ENCODE peak calls at places on chromosome 17, in eight cellular contexts. One of them, this sample, is unnamed.

GRCh38 chr17:27381007-27381501 is 75.2 kb upstream of the KSR1 start:
- DNase-seq in suprapubic skin: peak; percentile 78
- DNase-seq in H1: peak; percentile 68
- DNase-seq in stomach: peak; percentile 63
- DNase-seq in HCT116: peak; percentile 74
- DNase-seq in endothelial cell of umbilical vein: peak; percentile 51
- DNase-seq in K562: peak; percentile 94
- DNase-seq in GM23338: peak; percentile 95
- DNase-seq in this sample: peak; percentile 68

GRCh38 chr17:49890077-49890821 is 42.4 kb upstream of the TAC4 start:
- DNase-seq in endothelial cell of umbilical vein: no peak
- DNase-seq in suprapubic skin: no peak
- DNase-seq in GM23338: peak; percentile 75
- DNase-seq in HCT116: no peak
- DNase-seq in H1: no peak
- DNase-seq in stomach: no peak
- DNase-seq in K562: no peak
- DNase-seq in this sample: no peak

GRCh38 chr17:8836821-8837426 is 30.6 kb downstream of the PIK3R6 start:
- DNase-seq in suprapubic skin: no peak
- DNase-seq in GM23338: no peak
- DNase-seq in K562: no peak
- DNase-seq in endothelial cell of umbilical vein: no peak
- DNase-seq in H1: no peak
- DNase-seq in stomach: no peak
- DNase-seq in HCT116: no peak
- DNase-seq in this sample: peak; percentile 40

GRCh38 chr17:66526827-66527226 is 224.4 kb downstream of the PRKCA start:
- DNase-seq in HCT116: no peak
- DNase-seq in stomach: no peak
- DNase-seq in H1: no peak
- DNase-seq in suprapubic skin: no peak
- DNase-seq in K562: no peak
- DNase-seq in endothelial cell of umbilical vein: no peak
- DNase-seq in GM23338: no peak
- DNase-seq in this sample: no peak

GRCh38 chr17:83199500-83200201 is 120.2 kb downstream of the METRNL start:
- DNase-seq in stomach: peak; percentile 51
- DNase-seq in endothelial cell of umbilical vein: no peak
- DNase-seq in HCT116: no peak
- DNase-seq in K562: no peak
- DNase-seq in H1: no peak
- DNase-seq in GM23338: no peak
- DNase-seq in suprapubic skin: peak; percentile 76
- DNase-seq in this sample: peak; percentile 73

GRCh38 chr17:73725794-73726193 is 81.5 kb upstream of the SDK2 start:
- DNase-seq in HCT116: no peak
- DNase-seq in K562: no peak
- DNase-seq in endothelial cell of umbilical vein: no peak
- DNase-seq in GM23338: no peak
- DNase-seq in H1: no peak
- DNase-seq in suprapubic skin: no peak
- DNase-seq in stomach: no peak
- DNase-seq in this sample: no peak

GRCh38 chr17:48647103-48647963 is 21.2 kb upstream of the HOXB9 start:
- DNase-seq in K562: peak; percentile 44
- DNase-seq in stomach: no peak
- DNase-seq in suprapubic skin: no peak
- DNase-seq in endothelial cell of umbilical vein: no peak
- DNase-seq in GM23338: peak; percentile 80
- DNase-seq in H1: no peak
- DNase-seq in HCT116: no peak
- DNase-seq in this sample: no peak

GRCh38 chr17:74792586-74792985 is 16.4 kb upstream of the NAT9 start:
- DNase-seq in GM23338: no peak
- DNase-seq in K562: no peak
- DNase-seq in H1: no peak
- DNase-seq in HCT116: no peak
- DNase-seq in stomach: no peak
- DNase-seq in suprapubic skin: no peak
- DNase-seq in endothelial cell of umbilical vein: no peak
- DNase-seq in this sample: no peak

GRCh38 chr17:77572065-77572601 is 386.4 kb upstream of the TNRC6C start:
- DNase-seq in stomach: no peak
- DNase-seq in HCT116: no peak
- DNase-seq in endothelial cell of umbilical vein: no peak
- DNase-seq in suprapubic skin: no peak
- DNase-seq in H1: no peak
- DNase-seq in K562: no peak
- DNase-seq in GM23338: no peak
- DNase-seq in this sample: no peak

GRCh38 chr17:58332720-58333395 is 4.3 kb upstream of the TSPOAP1 start:
- DNase-seq in K562: no peak
- DNase-seq in suprapubic skin: no peak
- DNase-seq in HCT116: no peak
- DNase-seq in GM23338: no peak
- DNase-seq in endothelial cell of umbilical vein: no peak
- DNase-seq in stomach: no peak
- DNase-seq in H1: no peak
- DNase-seq in this sample: no peak

GRCh38 chr17:75561927-75562603 is 25.5 kb upstream of the MYO15B start:
- DNase-seq in HCT116: no peak
- DNase-seq in endothelial cell of umbilical vein: no peak
- DNase-seq in H1: no peak
- DNase-seq in stomach: peak; percentile 46
- DNase-seq in K562: no peak
- DNase-seq in suprapubic skin: no peak
- DNase-seq in GM23338: no peak
- DNase-seq in this sample: no peak

GRCh38 chr17:80762076-80762475 is 217.4 kb downstream of the RPTOR start:
- DNase-seq in HCT116: no peak
- DNase-seq in endothelial cell of umbilical vein: no peak
- DNase-seq in GM23338: no peak
- DNase-seq in K562: no peak
- DNase-seq in suprapubic skin: no peak
- DNase-seq in stomach: no peak
- DNase-seq in H1: no peak
- DNase-seq in this sample: peak; percentile 46

GRCh38 chr17:35893751-35894150 is 13.6 kb upstream of the CCL5 start:
- DNase-seq in suprapubic skin: no peak
- DNase-seq in endothelial cell of umbilical vein: no peak
- DNase-seq in GM23338: no peak
- DNase-seq in H1: no peak
- DNase-seq in K562: no peak
- DNase-seq in stomach: no peak
- DNase-seq in HCT116: no peak
- DNase-seq in this sample: no peak

GRCh38 chr17:58300336-58300735 is 19.6 kb upstream of the MPO start:
- DNase-seq in suprapubic skin: no peak
- DNase-seq in stomach: peak; percentile 9
- DNase-seq in HCT116: no peak
- DNase-seq in K562: no peak
- DNase-seq in H1: no peak
- DNase-seq in endothelial cell of umbilical vein: no peak
- DNase-seq in GM23338: no peak
- DNase-seq in this sample: peak; percentile 2

GRCh38 chr17:16348586-16348985 is 4.7 kb downstream of the CENPV start:
- DNase-seq in endothelial cell of umbilical vein: no peak
- DNase-seq in GM23338: no peak
- DNase-seq in HCT116: no peak
- DNase-seq in suprapubic skin: no peak
- DNase-seq in H1: no peak
- DNase-seq in stomach: no peak
- DNase-seq in K562: no peak
- DNase-seq in this sample: peak; percentile 41

GRCh38 chr17:72376486-72377345 is 255.9 kb downstream of the SOX9 start:
- DNase-seq in suprapubic skin: no peak
- DNase-seq in stomach: no peak
- DNase-seq in endothelial cell of umbilical vein: no peak
- DNase-seq in HCT116: no peak
- DNase-seq in K562: no peak
- DNase-seq in H1: no peak
- DNase-seq in GM23338: no peak
- DNase-seq in this sample: no peak

GRCh38 chr17:9239821-9240658 is 218.7 kb downstream of the NTN1 start:
- DNase-seq in GM23338: peak; percentile 66
- DNase-seq in H1: no peak
- DNase-seq in HCT116: peak; percentile 6
- DNase-seq in K562: peak; percentile 95
- DNase-seq in endothelial cell of umbilical vein: peak; percentile 37
- DNase-seq in suprapubic skin: peak; percentile 93
- DNase-seq in stomach: peak; percentile 71
- DNase-seq in this sample: peak; percentile 93

DNA sequence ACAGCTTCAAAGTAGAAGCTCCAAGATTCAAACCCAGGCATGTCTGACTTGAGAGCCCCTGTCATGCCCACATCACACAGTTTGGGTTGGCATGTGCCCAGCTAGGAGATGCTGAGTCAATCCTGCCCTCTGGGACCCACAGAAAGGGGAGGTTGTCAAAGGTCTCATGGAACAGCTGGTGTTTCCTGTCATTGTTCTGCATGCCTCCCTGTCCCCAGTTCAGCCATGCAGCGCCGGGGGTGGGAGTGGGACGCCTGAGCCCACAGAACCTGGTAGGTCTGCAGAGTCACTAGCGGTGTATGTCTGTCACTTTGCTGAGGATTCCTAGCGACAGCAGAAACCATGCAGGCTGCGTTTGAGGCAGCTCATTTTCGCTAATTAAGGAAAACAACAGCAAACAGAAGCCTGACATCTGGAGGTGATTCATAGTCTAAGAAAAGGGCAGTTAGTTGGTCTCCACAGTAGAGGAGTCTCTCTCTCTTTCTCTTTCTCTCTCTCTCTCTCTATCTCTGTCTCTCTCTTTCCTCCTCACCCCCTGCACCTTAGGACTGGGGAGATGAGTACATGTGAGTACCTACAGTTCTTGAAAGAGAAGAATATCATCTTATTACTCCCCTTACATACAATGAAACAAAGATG is 19.7 kb upstream of the CCL1 start:
- DNase-seq in stomach: no peak
- DNase-seq in endothelial cell of umbilical vein: peak; percentile 94
- DNase-seq in HCT116: no peak
- DNase-seq in GM23338: no peak
- DNase-seq in suprapubic skin: no peak
- DNase-seq in H1: no peak
- DNase-seq in K562: no peak
- DNase-seq in this sample: no peak
- H3K4me1 ChIP-seq in stomach: no peaks in the 10 kb centered on the region
- H3K4me1 ChIP-seq in endothelial cell of umbilical vein: peaks cover 44% of the 10 kb centered on the region
- H3K4me1 ChIP-seq in HCT116: no peaks in the 10 kb centered on the region
- H3K4me1 ChIP-seq in GM23338: peaks cover 3% of the 10 kb centered on the region
- H3K4me1 ChIP-seq in suprapubic skin: no peaks in the 10 kb centered on the region
- H3K4me1 ChIP-seq in H1: no peaks in the 10 kb centered on the region
- H3K4me1 ChIP-seq in K562: peaks cover 3% of the 10 kb centered on the region
- H3K4me1 ChIP-seq in this sample: no peaks in the 10 kb centered on the region

DNA sequence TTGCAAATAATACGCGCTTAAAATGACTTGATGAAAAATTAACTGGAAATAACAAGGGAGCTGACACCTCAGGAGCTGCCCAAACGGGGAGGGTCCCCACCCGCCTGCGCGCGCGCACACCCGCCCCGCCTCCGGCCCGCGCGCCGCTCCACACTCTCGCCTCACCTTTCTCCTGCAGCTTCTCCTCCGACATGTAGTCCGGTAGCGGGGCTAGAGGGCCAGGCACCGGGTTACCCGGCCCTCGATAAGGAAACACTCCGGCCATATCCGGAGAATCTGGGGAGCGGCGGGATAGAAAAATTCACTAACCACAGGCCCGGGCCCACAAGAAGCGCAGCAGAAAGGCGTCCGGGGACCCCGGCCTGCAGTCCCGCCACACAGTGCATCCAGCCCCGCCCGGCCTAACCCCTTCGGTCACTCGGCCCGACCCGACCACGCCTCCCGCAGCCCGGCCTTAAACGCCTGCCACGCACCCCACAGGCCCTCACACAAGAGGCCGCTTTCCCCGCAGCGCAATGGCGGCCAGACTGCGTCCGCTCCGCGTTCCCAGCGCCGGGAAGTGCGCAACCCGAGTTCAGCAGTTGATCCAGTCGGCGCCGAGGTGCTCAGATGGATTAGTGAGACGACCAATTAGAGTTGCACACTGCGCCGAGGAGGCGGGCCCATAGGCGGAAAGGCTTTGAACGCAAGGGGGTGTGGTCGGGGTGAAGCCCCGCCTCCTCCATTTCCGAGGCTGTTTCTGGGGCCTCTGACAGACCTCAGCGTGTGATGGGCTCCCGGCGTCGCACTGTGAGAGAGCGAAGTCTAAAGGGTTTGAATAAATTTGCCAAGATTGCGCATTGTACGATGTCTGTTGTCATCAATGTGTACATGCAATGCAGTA is at the start of gene PRPF8:
- DNase-seq in H1: peak; percentile 90
- DNase-seq in endothelial cell of umbilical vein: peak; percentile 99
- DNase-seq in K562: peak; percentile 90
- DNase-seq in HCT116: peak; percentile 92
- DNase-seq in stomach: peak; percentile 99
- DNase-seq in suprapubic skin: peak; percentile 99
- DNase-seq in GM23338: peak; percentile 98
- DNase-seq in this sample: peak; percentile 99
- TF ChIP-seq POLR2AphosphoS5 in H1: peak; percentile 91
- TF ChIP-seq POLR2AphosphoS5 in endothelial cell of umbilical vein: peak; percentile 83
- TF ChIP-seq POLR2AphosphoS5 in K562: peak; percentile 71
- TF ChIP-seq POLR2AphosphoS5 in HCT116: peak; percentile 95
- TF ChIP-seq POLR2AphosphoS5 in stomach: peak; percentile 99
- TF ChIP-seq POLR2AphosphoS5 in suprapubic skin: peak; percentile 94
- TF ChIP-seq POLR2AphosphoS5 in GM23338: peak; percentile 92
- TF ChIP-seq POLR2AphosphoS5 in this sample: peak; percentile 100

DNA sequence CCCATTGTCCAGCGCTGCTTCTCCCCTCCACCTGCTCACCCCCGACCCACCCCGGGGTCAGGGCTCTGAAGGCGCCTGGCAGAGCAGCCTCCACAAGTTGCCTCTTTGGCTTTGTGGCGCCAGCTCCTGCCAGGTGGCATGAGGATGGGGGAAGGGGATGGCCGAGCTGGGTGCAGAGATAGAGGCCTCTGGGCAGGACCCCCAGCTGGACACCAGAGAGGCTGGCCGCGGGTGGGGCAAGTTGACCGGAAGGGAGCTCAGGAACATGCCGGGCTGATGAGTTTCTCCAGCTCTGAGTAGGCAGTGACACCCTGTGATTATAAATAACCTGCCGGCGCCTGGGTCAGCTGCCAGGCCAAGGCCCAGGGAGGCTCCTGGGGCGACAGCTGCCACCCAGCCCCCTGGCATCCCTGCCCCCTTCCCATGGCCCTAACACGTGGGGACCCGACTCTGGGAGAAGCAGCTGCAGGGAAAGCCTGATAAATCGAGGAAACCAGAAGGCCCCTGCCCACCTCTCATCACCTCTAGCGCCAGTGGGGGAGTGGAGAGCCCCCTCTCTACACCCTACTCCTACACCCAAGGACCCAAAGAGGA is 729 bp downstream of the P2RX5 start:
- DNase-seq in HCT116: no peak
- DNase-seq in K562: no peak
- DNase-seq in endothelial cell of umbilical vein: no peak
- DNase-seq in stomach: no peak
- DNase-seq in suprapubic skin: no peak
- DNase-seq in H1: no peak
- DNase-seq in GM23338: no peak
- DNase-seq in this sample: no peak
- H3K4me3 ChIP-seq in HCT116: peak overlapping the region; percentile 60
- H3K4me3 ChIP-seq in K562: peak overlapping the region; percentile 19
- H3K4me3 ChIP-seq in endothelial cell of umbilical vein: no peak overlapping the region
- H3K4me3 ChIP-seq in stomach: peak overlapping the region; percentile 44
- H3K4me3 ChIP-seq in suprapubic skin: peak overlapping the region; percentile 53
- H3K4me3 ChIP-seq in H1: peak overlapping the region; percentile 47
- H3K4me3 ChIP-seq in GM23338: peak overlapping the region; percentile 72
- H3K4me3 ChIP-seq in this sample: peak overlapping the region; percentile 16

GRCh38 chr17:39772987-39773664 is 35.4 kb downstream of the GRB7 start:
- DNase-seq in HCT116: no peak
- DNase-seq in K562: no peak
- DNase-seq in endothelial cell of umbilical vein: no peak
- DNase-seq in suprapubic skin: no peak
- DNase-seq in GM23338: no peak
- DNase-seq in H1: no peak
- DNase-seq in stomach: no peak
- DNase-seq in this sample: no peak
- H3K4me1 ChIP-seq in HCT116: peaks cover 12% of the 10 kb centered on the region
- H3K4me1 ChIP-seq in K562: no peaks in the 10 kb centered on the region
- H3K4me1 ChIP-seq in endothelial cell of umbilical vein: no peaks in the 10 kb centered on the region
- H3K4me1 ChIP-seq in suprapubic skin: peaks cover 7% of the 10 kb centered on the region
- H3K4me1 ChIP-seq in GM23338: no peaks in the 10 kb centered on the region
- H3K4me1 ChIP-seq in H1: no peaks in the 10 kb centered on the region
- H3K4me1 ChIP-seq in stomach: no peaks in the 10 kb centered on the region
- H3K4me1 ChIP-seq in this sample: no peaks in the 10 kb centered on the region